ENCODE peak calls at places on chromosomes 1 and 21, in four cellular contexts. E, M, J and I are unnamed samples.

GRCh38 chr1:158067651-158068050 is 74.2 kb downstream of the KIRREL1 start:
- DNase-seq in E (no peak), M (peak), J (peak), I (no peak)

GRCh38 chr1:42165511-42166210 is 1.1 kb upstream of the GUCA2A start:
- DNase-seq in E (no peak), M (peak), J (peak), I (no peak)

GRCh38 chr21:46083271-46084040 is 14.5 kb upstream of the COL6A2 start:
- DNase-seq in E (no peak), M (no peak), J (no peak), I (peak)

GRCh38 chr1:34113362-34113761 is 51.7 kb downstream of the CSMD2 start:
- DNase-seq in E (no peak), M (no peak), J (no peak), I (no peak)

GRCh38 chr21:31675960-31676359 is 16.5 kb downstream of the SOD1 start:
- DNase-seq in E (no peak), M (no peak), J (no peak), I (no peak)

GRCh38 chr1:30263405-30263804 is 460.0 kb downstream of the MATN1 start:
- DNase-seq in E (no peak), M (no peak), J (no peak), I (no peak)

GRCh38 chr21:42093991-42094417 is 22.9 kb downstream of the UMODL1 start:
- DNase-seq in E (peak), M (peak), J (no peak), I (no peak)

GRCh38 chr1:169295425-169295824 is 72.2 kb downstream of the NME7 start:
- DNase-seq in E (no peak), M (no peak), J (no peak), I (no peak)

GRCh38 chr1:243731301-243731891 is 118.6 kb downstream of the AKT3 start:
- DNase-seq in E (no peak), M (peak), J (no peak), I (peak)

GRCh38 chr1:47709302-47710074 is 271.6 kb downstream of the FOXD2 start:
- DNase-seq in E (no peak), M (no peak), J (peak), I (no peak)

GRCh38 chr1:62466982-62467532 is 30.2 kb downstream of the USP1 start:
- DNase-seq in E (no peak), M (no peak), J (no peak), I (no peak)

GRCh38 chr1:2312589-2313301 is 78.6 kb downstream of the MORN1 start:
- DNase-seq in E (no peak), M (no peak), J (peak), I (no peak)

GRCh38 chr1:60621524-60621923 is 460.8 kb upstream of the NFIA start:
- DNase-seq in E (no peak), M (peak), J (no peak), I (no peak)

GRCh38 chr1:176515310-176515709 is 52.3 kb downstream of the PAPPA2 start:
- DNase-seq in E (no peak), M (no peak), J (no peak), I (no peak)

GRCh38 chr1:206739411-206740076 is 31.0 kb upstream of the IL19 start:
- DNase-seq in E (no peak), M (no peak), J (peak), I (no peak)

GRCh38 chr1:32612189-32612881 is 38.0 kb downstream of the ZBTB8OS start:
- DNase-seq in E (peak), M (peak), J (peak), I (peak)

DNA sequence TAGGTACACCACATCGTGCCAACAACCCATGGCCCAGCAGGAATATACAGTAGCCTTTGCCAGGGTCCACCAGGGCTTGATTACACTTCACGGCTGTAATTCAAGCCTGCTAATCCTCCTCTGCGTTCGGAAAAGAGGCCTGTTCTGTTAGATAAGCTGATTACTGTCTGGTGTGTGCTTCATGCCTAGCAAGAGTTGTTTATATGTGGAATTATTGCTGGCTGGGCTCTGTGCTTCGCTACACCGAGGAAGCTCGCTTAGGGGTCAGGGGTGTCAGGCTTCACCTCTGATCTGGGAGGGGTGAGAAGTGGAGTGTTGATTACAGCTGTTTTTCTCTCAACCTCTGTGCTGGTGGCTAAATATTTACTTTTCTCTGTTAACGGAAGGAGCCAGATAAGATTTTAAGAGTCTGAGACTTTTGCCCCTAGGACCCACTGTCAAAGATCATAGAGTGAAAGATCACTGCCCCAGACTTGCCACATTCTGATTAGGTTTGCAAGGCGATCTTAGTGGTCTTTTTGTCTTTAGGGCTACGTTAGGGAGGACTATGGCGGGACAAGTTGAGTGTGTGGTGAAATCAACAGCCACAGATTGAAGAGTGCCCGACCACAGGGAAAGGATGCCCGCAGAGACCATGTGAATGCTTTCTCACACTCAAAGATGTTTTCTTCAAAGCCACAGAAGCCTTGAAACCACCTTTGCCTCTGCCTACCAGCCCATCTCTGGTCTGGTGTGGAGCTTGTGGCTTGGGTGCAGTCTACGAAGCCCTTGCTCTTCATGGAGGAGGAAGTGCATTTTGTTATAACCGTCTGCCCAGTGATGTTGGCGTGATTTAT is 216.1 kb downstream of the PBX1 start:
- DNase-seq in E (no peak), M (no peak), J (peak), I (no peak)
- TF ChIP-seq CTCF in E (no peak), M (no peak), J (no peak), I (no peak)

GRCh38 chr1:217457016-217457415 is 173.9 kb downstream of the GPATCH2 start:
- DNase-seq in E (no peak), M (no peak), J (no peak), I (no peak)
- H3K4me3 ChIP-seq in E (no peak), M (no peak), J (no peak), I (no peak)

GRCh38 chr1:68346192-68346808 is 103.5 kb downstream of the RPE65 start:
- DNase-seq in E (no peak), M (peak), J (no peak), I (no peak)
- TF ChIP-seq CTCF in E (peak), M (peak), J (peak), I (no peak)

GRCh38 chr21:44908496-44908895 is 12.2 kb downstream of the ITGB2 start:
- DNase-seq in E (no peak), M (peak), J (no peak), I (no peak)
- H3K4me3 ChIP-seq in E (peak), M (no peak), J (no peak), I (no peak)

GRCh38 chr1:200262326-200262965 is 147.4 kb downstream of the ZNF281 start:
- DNase-seq in E (no peak), M (no peak), J (no peak), I (no peak)
- TF ChIP-seq CTCF in E (no peak), M (no peak), J (no peak), I (no peak)

GRCh38 chr1:228811655-228812315 is 76.5 kb downstream of the RHOU start:
- DNase-seq in E (no peak), M (no peak), J (no peak), I (no peak)
- H3K4me3 ChIP-seq in E (no peak), M (no peak), J (no peak), I (no peak)

DNA sequence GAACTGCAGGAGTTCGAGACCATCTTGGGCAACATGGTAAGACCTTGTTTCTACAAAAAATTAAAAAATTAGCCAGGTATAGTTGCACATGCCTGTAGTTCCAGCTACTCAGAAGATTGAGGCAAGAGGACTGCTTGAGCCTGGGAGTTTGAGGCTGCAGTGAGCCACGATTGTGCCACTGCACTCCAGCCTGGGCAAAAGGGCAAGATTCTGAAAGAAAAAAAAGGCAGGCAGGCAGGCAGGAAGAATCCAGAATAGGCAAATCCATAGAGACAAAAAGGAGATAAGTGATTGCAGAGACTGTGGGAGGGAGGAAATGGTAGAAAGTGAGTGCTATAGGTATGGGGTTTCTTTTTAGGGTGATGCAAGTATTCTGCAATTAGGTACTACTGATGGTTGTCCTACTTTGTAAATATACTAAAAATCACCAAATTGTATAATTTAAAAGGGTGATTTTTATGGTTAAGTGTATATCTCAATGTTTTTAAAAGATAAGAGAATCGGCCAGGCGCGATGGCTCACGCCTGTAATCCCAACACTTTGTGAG is 29.4 kb downstream of the ZZZ3 start:
- DNase-seq in E (no peak), M (no peak), J (no peak), I (no peak)
- TF ChIP-seq CTCF in E (no peak), M (no peak), J (no peak), I (no peak)

GRCh38 chr1:151513626-151514101 is 2.5 kb downstream of the CGN start:
- DNase-seq in E (no peak), M (no peak), J (peak), I (no peak)

GRCh38 chr1:151510957-151511635 is at the start of gene CGN:
- DNase-seq in E (peak), M (peak), J (peak), I (peak)

GRCh38 chr1:151512801-151513625 is 1.8 kb downstream of the CGN start:
- DNase-seq in E (no peak), M (no peak), J (peak), I (peak)

GRCh38 chr1:151511636-151512215 is 539 bp downstream of the CGN start:
- DNase-seq in E (no peak), M (no peak), J (peak), I (no peak)

DNA sequence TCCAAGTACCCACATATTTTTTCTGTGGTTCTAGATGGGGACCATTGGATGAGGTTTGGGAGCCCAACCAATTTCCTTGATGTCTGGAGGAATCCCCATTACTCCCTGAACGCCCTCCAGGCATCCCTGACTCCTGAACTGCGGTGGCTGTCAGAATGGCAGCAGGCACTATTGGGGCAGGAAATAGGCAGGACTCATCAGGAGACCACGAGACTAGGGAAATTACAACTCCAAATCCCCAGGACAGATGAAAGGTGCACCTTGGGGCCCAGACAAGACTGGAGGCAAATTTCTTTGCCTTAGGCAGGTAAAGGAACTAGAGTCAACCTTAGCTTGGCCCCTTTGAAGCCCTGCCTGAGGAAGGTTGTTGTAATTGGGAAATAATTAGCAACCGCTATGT is 1.1 kb downstream of the CGN start:
- DNase-seq in E (no peak), M (no peak), J (no peak), I (no peak)
- H3K4me3 ChIP-seq in E (peak), M (peak), J (peak), I (no peak)